ENCODE peak calls at places on chromosomes 3 and 15, in ten cellular contexts. N, Z, K, U, A, C, E, Y, J and T are unnamed samples.

GRCh38 chr15:85760049-85760448 is 34.7 kb downstream of the KLHL25 start:
- DNase-seq in N (no peak), Z (no peak), K (no peak), U (no peak), A (no peak), C (no peak), E (no peak), Y (no peak), J (no peak), T (no peak)

GRCh38 chr3:13475871-13476590 is 4.1 kb upstream of the HDAC11 start:
- DNase-seq in N (no peak), Z (no peak), K (peak), U (no peak), A (no peak), C (no peak), E (no peak), Y (no peak), J (peak), T (no peak)

GRCh38 chr3:157081681-157082210 is 78.2 kb downstream of the CCNL1 start:
- DNase-seq in N (peak), Z (peak), K (peak), U (no peak), A (peak), C (peak), E (peak), Y (peak), J (peak), T (peak)

GRCh38 chr3:135238866-135239434 is 443.9 kb downstream of the EPHB1 start:
- DNase-seq in N (peak), Z (no peak), K (no peak), U (no peak), A (no peak), C (no peak), E (no peak), Y (no peak), J (no peak), T (no peak)

GRCh38 chr3:172905480-172905850 is 154.9 kb downstream of the ECT2 start:
- DNase-seq in N (no peak), Z (no peak), K (no peak), U (no peak), A (peak), C (no peak), E (no peak), Y (no peak), J (no peak), T (no peak)

GRCh38 chr3:70963412-70963811 is 620.1 kb downstream of the FOXP1 start:
- DNase-seq in N (no peak), Z (no peak), K (no peak), U (no peak), A (no peak), C (no peak), E (no peak), Y (no peak), J (no peak), T (no peak)

GRCh38 chr3:111033470-111034108 is 38.0 kb upstream of the NECTIN3 start:
- DNase-seq in N (no peak), Z (no peak), K (no peak), U (no peak), A (no peak), C (no peak), E (no peak), Y (no peak), J (no peak), T (no peak)

GRCh38 chr3:46564190-46565112 is 1.7 kb downstream of the LRRC2 start:
- DNase-seq in N (no peak), Z (no peak), K (no peak), U (no peak), A (peak), C (no peak), E (peak), Y (no peak), J (no peak), T (no peak)

GRCh38 chr3:112675349-112675748 is 34.4 kb upstream of the CCDC80 start:
- DNase-seq in N (no peak), Z (no peak), K (no peak), U (no peak), A (no peak), C (no peak), E (no peak), Y (no peak), J (no peak), T (no peak)

GRCh38 chr3:14894085-14894484 is 53.3 kb upstream of the NR2C2 start:
- DNase-seq in N (no peak), Z (no peak), K (no peak), U (no peak), A (no peak), C (no peak), E (no peak), Y (no peak), J (no peak), T (no peak)

GRCh38 chr3:126711361-126711760 is 7.3 kb downstream of the CHCHD6 start:
- DNase-seq in N (no peak), Z (no peak), K (no peak), U (no peak), A (peak), C (no peak), E (no peak), Y (peak), J (no peak), T (no peak)

GRCh38 chr3:58529516-58530353 is 7.3 kb downstream of the ACOX2 start:
- DNase-seq in N (peak), Z (no peak), K (no peak), U (no peak), A (peak), C (peak), E (no peak), Y (no peak), J (no peak), T (no peak)

GRCh38 chr3:48919215-48920138 is 835 bp downstream of the ARIH2 start:
- DNase-seq in N (peak), Z (no peak), K (peak), U (no peak), A (peak), C (no peak), E (peak), Y (no peak), J (peak), T (no peak)

GRCh38 chr3:61574854-61575253 is 13.5 kb downstream of the PTPRG start:
- DNase-seq in N (no peak), Z (no peak), K (no peak), U (no peak), A (peak), C (no peak), E (no peak), Y (peak), J (peak), T (no peak)

GRCh38 chr15:101578443-101578894 is 73.7 kb downstream of the TM2D3 start:
- DNase-seq in N (peak), Z (no peak), K (peak), U (no peak), A (peak), C (peak), E (peak), Y (no peak), J (peak), T (no peak)

GRCh38 chr3:175988401-175988800 is 1129.3 kb downstream of the NAALADL2 start:
- DNase-seq in N (no peak), Z (no peak), K (no peak), U (no peak), A (no peak), C (no peak), E (no peak), Y (no peak), J (no peak), T (no peak)

GRCh38 chr3:132898131-132898530 is 140.1 kb upstream of the TMEM108 start:
- DNase-seq in N (no peak), Z (no peak), K (no peak), U (no peak), A (no peak), C (no peak), E (no peak), Y (no peak), J (no peak), T (no peak)

GRCh38 chr15:68791431-68792283 is 29.0 kb downstream of the ANP32A start:
- DNase-seq in N (no peak), Z (no peak), K (no peak), U (no peak), A (no peak), C (no peak), E (no peak), Y (no peak), J (no peak), T (peak)

GRCh38 chr3:194285024-194285858 is 65.9 kb downstream of the CPN2 start:
- DNase-seq in N (no peak), Z (no peak), K (no peak), U (no peak), A (peak), C (no peak), E (no peak), Y (no peak), J (no peak), T (no peak)

GRCh38 chr15:26024241-26024640 is 161.1 kb upstream of the ATP10A start:
- DNase-seq in N (no peak), Z (no peak), K (no peak), U (no peak), A (no peak), C (no peak), E (no peak), Y (no peak), J (no peak), T (no peak)

GRCh38 chr15:57245130-57245529 is 131.2 kb upstream of the CGNL1 start:
- DNase-seq in N (no peak), Z (no peak), K (no peak), U (no peak), A (peak), C (no peak), E (no peak), Y (no peak), J (no peak), T (no peak)

GRCh38 chr3:167863811-167864558 is 128.5 kb downstream of the SERPINI1 start:
- DNase-seq in N (no peak), Z (no peak), K (no peak), U (no peak), A (no peak), C (no peak), E (no peak), Y (no peak), J (no peak), T (no peak)

GRCh38 chr15:84715442-84716035 is 400 bp downstream of the SEC11A start:
- DNase-seq in N (peak), Z (no peak), K (peak), U (no peak), A (peak), C (peak), E (no peak), Y (no peak), J (peak), T (no peak)

GRCh38 chr3:186787642-186788481 is 4.5 kb downstream of the EIF4A2 start:
- DNase-seq in N (no peak), Z (no peak), K (no peak), U (no peak), A (peak), C (no peak), E (no peak), Y (no peak), J (no peak), T (no peak)

GRCh38 chr3:195875482-195876236 is 32.7 kb downstream of the TNK2 start:
- DNase-seq in N (no peak), Z (no peak), K (no peak), U (no peak), A (no peak), C (no peak), E (no peak), Y (no peak), J (no peak), T (no peak)

GRCh38 chr15:70715840-70716510 is 47.4 kb downstream of the UACA start:
- DNase-seq in N (peak), Z (no peak), K (no peak), U (no peak), A (peak), C (no peak), E (peak), Y (no peak), J (peak), T (no peak)

GRCh38 chr3:69406156-69406555 is 20.3 kb upstream of the FRMD4B start:
- DNase-seq in N (no peak), Z (no peak), K (no peak), U (no peak), A (peak), C (no peak), E (peak), Y (no peak), J (no peak), T (no peak)

GRCh38 chr15:41115088-41115651 is 910 bp downstream of the INO80 start:
- DNase-seq in N (peak), Z (no peak), K (no peak), U (no peak), A (peak), C (no peak), E (no peak), Y (peak), J (no peak), T (no peak)

GRCh38 chr15:69750253-69750652 is 297.6 kb downstream of the RPLP1 start:
- DNase-seq in N (no peak), Z (no peak), K (no peak), U (no peak), A (no peak), C (no peak), E (no peak), Y (no peak), J (no peak), T (no peak)

GRCh38 chr15:91263632-91264477 is 163.8 kb downstream of the SV2B start:
- DNase-seq in N (no peak), Z (no peak), K (peak), U (peak), A (peak), C (no peak), E (peak), Y (no peak), J (no peak), T (no peak)

DNA sequence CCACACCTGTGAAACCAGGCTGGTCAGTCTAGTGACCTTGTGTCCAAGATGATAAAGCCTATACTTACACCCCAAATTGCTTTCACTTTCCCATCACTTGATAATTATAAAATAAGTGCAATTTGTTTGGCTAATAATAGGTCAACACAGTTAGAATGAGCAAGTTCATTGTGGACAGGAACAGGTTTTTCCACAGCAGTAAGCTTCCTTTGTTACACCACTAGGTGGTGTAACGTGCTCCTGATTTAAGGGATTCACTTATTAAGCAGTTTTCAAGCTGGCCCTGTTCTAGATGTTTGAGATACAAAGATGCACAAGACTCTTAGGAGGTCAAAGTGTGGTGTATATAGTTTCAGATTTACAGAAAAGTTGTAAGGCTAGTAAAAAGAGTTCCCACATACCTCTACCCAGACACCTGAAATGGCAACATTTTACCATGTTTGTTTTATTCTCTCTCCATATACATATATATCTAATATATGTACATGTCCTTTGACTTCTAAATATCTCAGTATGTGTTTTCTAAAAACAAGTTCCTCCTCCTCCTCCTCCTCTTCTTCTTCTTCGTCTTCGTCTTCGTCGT is 6.8 kb upstream of the MFSD1 start:
- DNase-seq in N (no peak), Z (no peak), K (no peak), U (no peak), A (peak), C (no peak), E (no peak), Y (no peak), J (no peak), T (no peak)
- TF ChIP-seq CTCF in N (peak), Z (peak), K (peak), U (peak), A (peak), C (peak), E (peak), Y (peak), J (peak), T (no peak)

DNA sequence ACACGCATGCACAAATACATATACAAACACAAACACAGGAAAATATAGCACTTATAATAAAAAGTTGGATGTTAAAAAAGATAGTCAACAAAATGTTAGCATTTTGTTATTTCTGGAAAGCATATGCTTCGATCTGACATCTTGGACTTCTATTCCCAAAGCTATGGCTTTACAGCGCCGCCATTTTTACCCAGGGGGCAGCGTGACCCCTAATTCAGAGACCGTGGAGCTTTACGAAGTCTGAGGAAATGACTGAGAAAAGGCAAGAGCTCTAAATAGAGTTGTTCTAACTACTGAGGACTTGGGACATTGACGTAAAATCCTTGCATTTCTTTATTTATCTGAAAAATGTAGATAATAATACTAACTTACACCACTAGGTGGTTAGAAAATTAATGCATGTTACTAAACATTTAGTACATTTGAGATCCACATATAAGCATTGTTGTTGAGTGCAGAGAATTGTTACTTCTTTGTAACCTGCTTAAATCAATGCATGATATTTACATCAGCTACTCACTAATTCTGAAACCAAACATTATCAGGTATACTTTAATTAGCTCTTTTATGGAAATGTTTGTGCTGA is 155.4 kb downstream of the TP63 start:
- DNase-seq in N (no peak), Z (no peak), K (no peak), U (no peak), A (no peak), C (no peak), E (no peak), Y (no peak), J (no peak), T (no peak)
- TF ChIP-seq CTCF in N (no peak), Z (peak), K (peak), U (peak), A (no peak), C (peak), E (no peak), Y (no peak), J (peak), T (no peak)

DNA sequence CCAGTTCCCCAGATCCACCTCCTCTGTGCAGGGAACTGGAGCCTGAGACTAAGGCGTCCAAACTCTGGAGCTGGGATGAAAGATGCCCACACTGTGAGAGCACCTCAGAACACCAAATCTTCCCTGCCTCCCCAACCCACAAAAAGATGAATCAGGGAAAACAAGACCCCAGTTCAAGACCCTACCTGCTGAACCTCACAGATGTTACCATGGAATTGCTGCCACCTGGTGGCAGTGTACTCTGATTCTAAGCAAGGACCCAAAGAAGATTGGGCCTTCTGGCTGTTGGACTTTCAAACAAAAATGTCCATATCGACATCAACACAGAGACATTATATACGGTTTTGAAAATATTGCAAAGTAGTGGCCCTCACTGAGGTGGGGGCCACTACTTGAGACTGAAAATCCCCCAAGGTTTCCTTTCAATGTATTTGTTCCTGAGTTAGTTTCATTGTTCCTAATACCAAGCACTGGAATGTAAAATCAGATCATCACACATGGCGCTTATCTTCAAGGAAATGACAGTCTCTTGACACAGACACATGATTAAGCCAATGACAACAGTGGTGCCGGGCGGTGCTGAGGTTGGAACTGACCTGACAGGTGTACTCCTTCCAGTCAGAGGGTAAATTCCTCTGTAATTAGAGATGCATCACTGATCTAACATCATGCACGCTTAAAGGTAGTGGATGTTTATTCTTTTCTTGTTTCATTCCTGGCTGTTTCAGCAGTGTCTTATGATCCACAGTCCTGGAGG is 67.6 kb downstream of the SLC6A11 start:
- DNase-seq in N (peak), Z (no peak), K (no peak), U (no peak), A (peak), C (peak), E (no peak), Y (no peak), J (no peak), T (no peak)
- TF ChIP-seq CTCF in N (peak), Z (peak), K (no peak), U (peak), A (peak), C (peak), E (peak), Y (peak), J (peak), T (no peak)

GRCh38 chr15:67524235-67524634 is 3.3 kb downstream of the C15orf61 start:
- DNase-seq in N (no peak), Z (no peak), K (no peak), U (no peak), A (no peak), C (no peak), E (no peak), Y (no peak), J (no peak), T (no peak)

GRCh38 chr15:67523337-67523736 is 2.4 kb downstream of the C15orf61 start:
- DNase-seq in N (no peak), Z (no peak), K (no peak), U (no peak), A (no peak), C (no peak), E (no peak), Y (no peak), J (no peak), T (no peak)

GRCh38 chr15:67521770-67522568 is 1.0 kb downstream of the C15orf61 start:
- DNase-seq in N (no peak), Z (no peak), K (no peak), U (no peak), A (peak), C (no peak), E (no peak), Y (no peak), J (no peak), T (no peak)

GRCh38 chr15:67520276-67520975 is 505 bp upstream of the C15orf61 start:
- DNase-seq in N (peak), Z (no peak), K (no peak), U (no peak), A (peak), C (no peak), E (no peak), Y (no peak), J (no peak), T (no peak)

GRCh38 chr15:67520976-67521769 is at the start of gene C15orf61:
- DNase-seq in N (peak), Z (peak), K (peak), U (no peak), A (peak), C (peak), E (peak), Y (no peak), J (peak), T (peak)
- TF ChIP-seq CTCF in N (no peak), Z (no peak), K (no peak), U (no peak), A (no peak), C (no peak), E (peak), Y (peak), J (no peak), T (no peak)

DNA sequence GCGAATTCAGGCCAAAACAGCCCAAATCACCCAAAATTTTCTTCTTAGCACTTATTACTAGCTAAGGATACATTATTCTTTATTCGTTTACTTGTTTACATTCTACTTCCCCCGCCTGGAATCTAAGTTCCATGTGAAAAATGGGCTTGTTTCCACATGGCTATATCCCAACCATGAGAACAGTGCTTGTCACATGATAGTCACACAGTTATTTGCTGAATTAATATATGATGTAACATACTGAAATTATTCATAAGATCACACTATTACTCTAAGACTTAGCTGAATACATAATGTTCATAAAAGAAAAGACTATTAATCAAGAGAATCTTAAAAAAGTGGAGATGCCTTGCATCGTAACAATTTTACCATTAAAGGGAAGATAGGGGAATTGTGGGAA is 6.6 kb downstream of the PBRM1 start:
- DNase-seq in N (no peak), Z (no peak), K (no peak), U (no peak), A (peak), C (no peak), E (no peak), Y (no peak), J (no peak), T (no peak)
- TF ChIP-seq CTCF in N (no peak), Z (no peak), K (no peak), U (no peak), A (no peak), C (no peak), E (no peak), Y (no peak), J (no peak), T (no peak)